ENCODE peak calls at places on chromosomes 11 and 22, in six cellular contexts. J is stimulated activated CD4-positive, alpha-beta T cell treated with anti-CD3 and anti-CD28 coated beads, Interleukin-4, amount 100 ng/mL, for 1 hour; B is nephron progenitor cell; M is kidney tubule cell; Y is foreskin fibroblast; K is naive B cell. S is an unnamed sample.

GRCh38 chr11:117822031-117822521 is 2.5 kb downstream of the FXYD2 start:
- DNase-seq in K (peak; percentile 40), Y (no peak), J (peak; percentile 66), M (peak; percentile 77), B (peak; percentile 62), S (no peak)

GRCh38 chr22:23772315-23773246 is at the start of gene MMP11:
- DNase-seq in Y (no peak), J (peak; percentile 65), M (peak; percentile 43), B (peak; percentile 79), K (peak; percentile 54), S (peak; percentile 59)

GRCh38 chr11:130094614-130095013 is 24.9 kb downstream of the APLP2 start:
- DNase-seq in Y (no peak), J (no peak), M (no peak), B (no peak), K (no peak), S (no peak)

GRCh38 chr11:64842366-64842759 is 2.1 kb downstream of the CDC42BPG start:
- DNase-seq in B (no peak), M (peak; percentile 41), K (no peak), Y (no peak), J (no peak), S (no peak)

GRCh38 chr22:42154293-42154692 is 23.7 kb upstream of the CYP2D6 start:
- DNase-seq in M (no peak), Y (no peak), K (no peak), J (no peak), B (no peak), S (no peak)

GRCh38 chr22:20430641-20431519 is 6.7 kb downstream of the SCARF2 start:
- DNase-seq in K (peak; percentile 54), B (peak; percentile 72), M (peak; percentile 65), Y (peak; percentile 52), J (peak; percentile 68), S (no peak)

GRCh38 chr11:108221981-108222685 is at the start of gene NPAT:
- DNase-seq in Y (no peak), M (no peak), B (no peak), J (peak; percentile 34), K (no peak), S (no peak)

GRCh38 chr11:47715082-47715669 is at the start of gene AGBL2:
- DNase-seq in M (peak; percentile 73), K (peak; percentile 82), J (peak; percentile 82), Y (peak; percentile 48), B (peak; percentile 77), S (peak; percentile 67)

GRCh38 chr22:48240165-48240934 is 1477.9 kb downstream of the TBC1D22A start:
- DNase-seq in B (no peak), Y (no peak), M (no peak), J (no peak), K (no peak), S (no peak)

GRCh38 chr11:6531267-6531752 is 34.2 kb downstream of the DNHD1 start:
- DNase-seq in J (no peak), B (peak; percentile 27), Y (peak; percentile 33), M (peak; percentile 59), K (peak; percentile 9), S (no peak)

GRCh38 chr11:119578466-119579220 is 150.4 kb downstream of the NECTIN1 start:
- DNase-seq in Y (no peak), J (no peak), M (peak; percentile 47), K (no peak), B (no peak), S (no peak)

GRCh38 chr22:42642801-42643631 is 2.6 kb upstream of the ATP5MGL start:
- DNase-seq in Y (no peak), J (no peak), K (no peak), B (no peak), M (no peak), S (no peak)

GRCh38 chr11:1946812-1947480 is at the start of gene MRPL23:
- DNase-seq in K (no peak), Y (no peak), M (no peak), J (peak; percentile 48), B (no peak), S (peak; percentile 24)

GRCh38 chr22:44242946-44243724 is 62.4 kb downstream of the PARVG start:
- DNase-seq in Y (no peak), M (no peak), K (no peak), J (no peak), B (no peak), S (no peak)

GRCh38 chr11:3231851-3232744 is at the start of gene MRGPRE:
- DNase-seq in K (no peak), Y (peak; percentile 8), M (no peak), J (no peak), B (no peak), S (peak; percentile 54)

GRCh38 chr11:117884994-117885393 is 8.5 kb upstream of the FXYD6 start:
- DNase-seq in J (no peak), M (peak; percentile 71), Y (peak; percentile 9), K (no peak), B (no peak), S (peak; percentile 72)

GRCh38 chr11:65298655-65299179 is 15.9 kb upstream of the CDC42EP2 start:
- DNase-seq in J (no peak), M (no peak), K (no peak), Y (peak; percentile 80), B (no peak), S (peak; percentile 95)

GRCh38 chr11:14967581-14968214 is 4.5 kb downstream of the CALCA start:
- DNase-seq in Y (no peak), B (no peak), J (no peak), K (no peak), M (peak; percentile 87), S (no peak)

GRCh38 chr22:35116817-35117216 is 50.9 kb downstream of the ISX start:
- DNase-seq in Y (no peak), B (no peak), M (no peak), K (no peak), J (no peak), S (no peak)

GRCh38 chr22:30314918-30315317 is 11.8 kb downstream of the TBC1D10A start:
- DNase-seq in B (no peak), Y (no peak), K (no peak), M (peak; percentile 87), J (peak; percentile 47), S (no peak)

GRCh38 chr11:79342686-79343085 is 98.1 kb downstream of the TENM4 start:
- DNase-seq in Y (no peak), K (no peak), M (no peak), J (no peak), B (peak; percentile 15), S (no peak)

GRCh38 chr11:34395916-34396555 is 38.2 kb upstream of the ABTB2 start:
- DNase-seq in M (peak; percentile 61), J (no peak), Y (peak; percentile 65), K (no peak), B (no peak), S (no peak)

GRCh38 chr11:129766858-129767604 is 48.6 kb upstream of the TMEM45B start:
- DNase-seq in Y (no peak), M (peak; percentile 49), B (peak; percentile 49), K (no peak), J (no peak), S (no peak)

GRCh38 chr11:109654091-109654490 is 232.1 kb downstream of the C11orf87 start:
- DNase-seq in B (no peak), Y (no peak), K (no peak), J (no peak), M (no peak), S (no peak)

GRCh38 chr11:3885855-3886254 is 30.4 kb downstream of the STIM1 start:
- DNase-seq in M (no peak), J (no peak), B (no peak), Y (no peak), K (no peak), S (no peak)

GRCh38 chr22:20530368-20531153 is 23.2 kb downstream of the MED15 start:
- DNase-seq in B (no peak), K (no peak), Y (peak; percentile 85), M (peak; percentile 92), J (no peak), S (no peak)

GRCh38 chr11:71336176-71336995 is 84.0 kb upstream of the SHANK2 start:
- DNase-seq in M (no peak), B (no peak), J (no peak), K (no peak), Y (no peak), S (no peak)

GRCh38 chr11:128582496-128583366 is 4.6 kb downstream of the ETS1 start:
- DNase-seq in B (peak; percentile 44), J (no peak), K (no peak), Y (peak; percentile 91), M (peak; percentile 90), S (no peak)

GRCh38 chr22:49768961-49769690 is 58.5 kb downstream of the BRD1 start:
- DNase-seq in J (no peak), B (no peak), M (peak; percentile 6), Y (peak; percentile 29), K (no peak), S (no peak)

GRCh38 chr11:69494851-69495250 is 13.4 kb downstream of the LINC01488 start:
- DNase-seq in Y (no peak), K (no peak), M (no peak), B (no peak), J (no peak), S (no peak)

GRCh38 chr11:61151545-61152252 is 9.5 kb downstream of the VPS37C start:
- DNase-seq in M (no peak), Y (no peak), B (no peak), K (no peak), J (no peak), S (no peak)

GRCh38 chr22:50548913-50549790 is 3.5 kb downstream of the KLHDC7B start:
- DNase-seq in J (no peak), B (no peak), Y (no peak), K (no peak), M (no peak), S (no peak)

GRCh38 chr11:8905528-8906165 is 5.3 kb upstream of the AKIP1 start:
- DNase-seq in B (no peak), K (no peak), Y (peak; percentile 47), M (peak; percentile 14), J (no peak), S (no peak)

GRCh38 chr11:13114566-13115465 is 105.7 kb downstream of the RASSF10 start:
- DNase-seq in M (peak; percentile 58), J (no peak), K (no peak), Y (no peak), B (peak; percentile 44), S (no peak)

GRCh38 chr11:44915621-44916020 is 35.1 kb downstream of the TP53I11 start:
- DNase-seq in K (peak; percentile 54), J (no peak), B (no peak), M (no peak), Y (no peak), S (no peak)